ENCODE peak calls at places on chromosomes 5 and 9, in six cellular contexts. F is HCT116, D is osteoblast, U is PC-3, G is endothelial cell of umbilical vein, A is IMR-90. P is an unnamed sample.

GRCh38 chr5:172597755-172598155 is 43.3 kb upstream of the NEURL1B start:
- DNase-seq in A (no peak), F (no peak), D (no peak), G (no peak), U (no peak), P (no peak)

GRCh38 chr5:54135042-54135441 is 175.3 kb downstream of the ARL15 start:
- DNase-seq in D (peak; percentile 8), G (no peak), U (no peak), F (no peak), A (peak; percentile 48), P (no peak)

GRCh38 chr5:95768731-95769130 is 37.6 kb downstream of the RHOBTB3 start:
- DNase-seq in A (no peak), D (no peak), F (no peak), G (no peak), U (no peak), P (no peak)

GRCh38 chr9:122786338-122786737 is 2.4 kb upstream of the OR5C1 start:
- DNase-seq in F (no peak), G (no peak), U (no peak), D (no peak), A (no peak), P (no peak)

GRCh38 chr9:123724211-123724831 is 205.6 kb downstream of the DENND1A start:
- DNase-seq in U (no peak), D (peak; percentile 80), A (peak; percentile 57), G (peak; percentile 37), F (no peak), P (peak; percentile 13)

GRCh38 chr5:149853019-149853648 is 91.5 kb downstream of the PDE6A start:
- DNase-seq in U (peak; percentile 87), F (peak; percentile 44), A (peak; percentile 77), D (peak; percentile 87), G (peak; percentile 75), P (peak; percentile 82)

GRCh38 chr5:176640616-176641015 is 6.7 kb upstream of the TSPAN17 start:
- DNase-seq in D (no peak), A (no peak), F (no peak), G (no peak), U (no peak), P (no peak)

GRCh38 chr5:110590187-110590586 is 136.3 kb downstream of the TMEM232 start:
- DNase-seq in G (peak; percentile 9), D (no peak), A (peak; percentile 10), U (peak; percentile 52), F (peak; percentile 2), P (peak; percentile 30)

GRCh38 chr9:134551657-134552348 is 89.8 kb upstream of the COL5A1 start:
- DNase-seq in G (peak; percentile 73), A (peak; percentile 82), D (peak; percentile 98), F (no peak), U (peak; percentile 70), P (peak; percentile 66)

GRCh38 chr5:122236270-122236669 is 75.8 kb upstream of the SNCAIP start:
- DNase-seq in G (no peak), A (peak; percentile 6), D (no peak), F (no peak), U (peak; percentile 59), P (no peak)

DNA sequence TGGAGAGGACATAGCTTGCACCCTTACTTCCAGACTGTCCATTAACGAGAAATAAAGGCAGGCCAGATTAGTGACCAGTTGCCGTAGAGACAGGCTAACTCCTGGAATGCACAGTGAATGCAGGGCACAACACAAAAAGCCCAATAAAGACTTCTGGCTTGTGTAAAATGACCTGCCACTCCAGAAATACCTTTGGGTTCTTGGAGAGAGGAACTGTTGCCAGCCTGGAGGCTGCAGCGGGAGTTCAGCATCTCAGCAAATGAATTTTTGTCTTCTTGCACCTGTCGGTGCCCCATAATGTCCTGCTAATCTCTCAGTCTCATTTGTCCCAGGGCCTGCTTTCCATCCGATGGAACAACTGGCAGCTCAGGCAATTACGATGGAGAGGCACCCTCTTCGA is 538.9 kb upstream of the ZNF462 start:
- DNase-seq in U (no peak), A (no peak), G (no peak), F (no peak), D (no peak), P (no peak)
- TF ChIP-seq CTCF in U (no peak), A (no peak), G (no peak), F (no peak), D (no peak), P (no peak)

DNA sequence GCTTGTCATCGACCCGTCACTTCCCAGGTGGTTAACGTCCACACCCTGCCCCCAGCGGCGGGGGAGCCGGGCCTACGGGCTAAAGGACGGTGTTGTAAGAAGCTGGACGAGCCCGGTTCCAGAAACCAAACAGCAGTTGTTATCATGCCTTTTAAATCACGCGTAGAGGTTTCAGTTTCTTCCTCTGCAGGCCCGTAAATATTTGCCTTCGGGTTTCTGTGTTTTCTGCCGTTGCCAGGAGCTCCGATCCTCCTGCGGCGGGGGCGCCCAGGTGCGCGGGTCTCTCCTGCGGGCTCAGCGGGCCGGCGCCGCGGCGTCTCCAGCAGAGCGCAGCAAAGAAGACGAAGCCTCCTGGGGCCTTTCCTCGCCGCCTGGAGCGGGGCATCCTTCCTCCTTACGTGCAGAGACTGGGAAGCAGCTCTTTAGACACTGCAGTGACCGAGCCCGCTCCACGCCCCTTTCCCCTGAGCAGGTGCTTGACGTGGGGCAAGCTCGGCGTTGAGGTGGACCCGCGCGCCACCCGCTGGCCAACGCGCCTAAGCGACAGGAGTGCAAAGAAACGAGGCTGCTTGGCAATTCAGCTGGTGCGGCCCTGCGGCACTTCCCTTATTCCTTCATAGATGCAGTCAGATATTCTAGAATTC is 21.8 kb upstream of the TTC1 start:
- DNase-seq in U (peak; percentile 89), A (peak; percentile 58), G (peak; percentile 58), F (peak; percentile 57), D (peak; percentile 92), P (peak; percentile 90)
- H2AFZ ChIP-seq in U (peak overlapping the region; percentile 92), A (peak overlapping the region; percentile 89), G (peak overlapping the region; percentile 24), F (peak overlapping the region; percentile 97), D (peak overlapping the region; percentile 68), P (peak overlapping the region; percentile 52)

DNA sequence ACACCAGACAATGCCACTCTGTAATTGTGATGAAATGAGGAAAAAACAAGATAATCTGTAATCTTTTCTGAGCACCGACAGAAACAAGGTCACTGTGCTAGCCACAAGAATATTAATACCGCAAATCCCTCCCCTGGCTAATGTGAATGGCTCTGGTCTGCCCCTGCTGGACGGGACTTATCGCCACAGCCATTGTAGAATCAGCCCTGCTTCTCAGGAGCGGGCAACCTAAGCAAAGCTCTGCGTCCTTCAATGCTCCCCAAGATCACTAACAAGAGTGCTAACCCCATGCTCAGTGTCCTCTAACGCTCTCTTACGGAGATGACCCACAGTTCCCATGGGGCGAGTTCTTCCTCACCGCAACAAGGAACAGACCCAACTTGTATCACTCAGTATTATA is 42.7 kb downstream of the OR2V1 start:
- DNase-seq in G (no peak), U (peak; percentile 33), A (no peak), F (peak; percentile 42), D (no peak), P (no peak)
- TF ChIP-seq CTCF in G (peak; percentile 29), U (peak; percentile 66), A (peak; percentile 21), F (peak; percentile 71), D (peak; percentile 52), P (peak; percentile 25)

GRCh38 chr9:20197976-20198685 is 409.3 kb upstream of the SLC24A2 start:
- DNase-seq in G (no peak), U (peak; percentile 65), A (no peak), F (no peak), D (no peak), P (peak; percentile 59)

GRCh38 chr9:20200900-20201495 is 412.2 kb upstream of the SLC24A2 start:
- DNase-seq in F (no peak), G (no peak), A (no peak), D (no peak), U (no peak), P (no peak)

GRCh38 chr9:20199111-20199510 is 410.3 kb upstream of the SLC24A2 start:
- DNase-seq in G (no peak), A (no peak), F (no peak), U (no peak), D (no peak), P (no peak)
- H2AFZ ChIP-seq in G (no peak overlapping the region), A (no peak overlapping the region), F (no peak overlapping the region), U (no peak overlapping the region), D (no peak overlapping the region), P (no peak overlapping the region)